ENCODE peak calls at places on chromosomes 1 and 21, in six cellular contexts. One of them, this sample, is unnamed.
A peak's percentile ranks its signal among the peaks of the same experiment; 100 is the strongest.

GRCh38 chr1:184785529-184785928 is 30.9 kb upstream of the EDEM3 start:
- DNase-seq in upper lobe of right lung: no peak
- DNase-seq in HTR-8/SVneo: no peak
- DNase-seq in stimulated activated CD8-positive, alpha-beta memory T cell treated with anti-CD3 and anti-CD28 coated beads, Interleukin-2, amount 100 ng/mL, for 48 hours: no peak
- DNase-seq in tibial nerve: no peak
- DNase-seq in pancreas: no peak
- DNase-seq in this sample: no peak

GRCh38 chr1:247431643-247432042 is 15.7 kb downstream of the NLRP3 start:
- DNase-seq in upper lobe of right lung: peak; percentile 17
- DNase-seq in HTR-8/SVneo: no peak
- DNase-seq in pancreas: no peak
- DNase-seq in stimulated activated CD8-positive, alpha-beta memory T cell treated with anti-CD3 and anti-CD28 coated beads, Interleukin-2, amount 100 ng/mL, for 48 hours: no peak
- DNase-seq in tibial nerve: no peak
- DNase-seq in this sample: no peak

GRCh38 chr1:17880429-17880828 is 125.3 kb downstream of the ACTL8 start:
- DNase-seq in upper lobe of right lung: peak; percentile 31
- DNase-seq in stimulated activated CD8-positive, alpha-beta memory T cell treated with anti-CD3 and anti-CD28 coated beads, Interleukin-2, amount 100 ng/mL, for 48 hours: no peak
- DNase-seq in pancreas: no peak
- DNase-seq in tibial nerve: no peak
- DNase-seq in HTR-8/SVneo: no peak
- DNase-seq in this sample: no peak

GRCh38 chr21:32094792-32095191 is 184.1 kb downstream of the MIS18A start:
- DNase-seq in HTR-8/SVneo: no peak
- DNase-seq in stimulated activated CD8-positive, alpha-beta memory T cell treated with anti-CD3 and anti-CD28 coated beads, Interleukin-2, amount 100 ng/mL, for 48 hours: no peak
- DNase-seq in upper lobe of right lung: no peak
- DNase-seq in tibial nerve: no peak
- DNase-seq in pancreas: no peak
- DNase-seq in this sample: no peak

GRCh38 chr1:231584117-231584516 is 42.5 kb upstream of the DISC1 start:
- DNase-seq in pancreas: no peak
- DNase-seq in upper lobe of right lung: no peak
- DNase-seq in tibial nerve: no peak
- DNase-seq in HTR-8/SVneo: peak; percentile 67
- DNase-seq in stimulated activated CD8-positive, alpha-beta memory T cell treated with anti-CD3 and anti-CD28 coated beads, Interleukin-2, amount 100 ng/mL, for 48 hours: no peak
- DNase-seq in this sample: no peak

GRCh38 chr1:44707112-44707881 is 23.7 kb downstream of the RNU5D-1 start:
- DNase-seq in HTR-8/SVneo: peak; percentile 60
- DNase-seq in stimulated activated CD8-positive, alpha-beta memory T cell treated with anti-CD3 and anti-CD28 coated beads, Interleukin-2, amount 100 ng/mL, for 48 hours: no peak
- DNase-seq in pancreas: no peak
- DNase-seq in tibial nerve: no peak
- DNase-seq in upper lobe of right lung: no peak
- DNase-seq in this sample: no peak

GRCh38 chr1:66333463-66334232 is 200.3 kb upstream of the SGIP1 start:
- DNase-seq in stimulated activated CD8-positive, alpha-beta memory T cell treated with anti-CD3 and anti-CD28 coated beads, Interleukin-2, amount 100 ng/mL, for 48 hours: no peak
- DNase-seq in tibial nerve: no peak
- DNase-seq in pancreas: no peak
- DNase-seq in HTR-8/SVneo: no peak
- DNase-seq in upper lobe of right lung: no peak
- DNase-seq in this sample: no peak

GRCh38 chr1:240701412-240701811 is 89.5 kb upstream of the GREM2 start:
- DNase-seq in pancreas: no peak
- DNase-seq in tibial nerve: no peak
- DNase-seq in stimulated activated CD8-positive, alpha-beta memory T cell treated with anti-CD3 and anti-CD28 coated beads, Interleukin-2, amount 100 ng/mL, for 48 hours: no peak
- DNase-seq in HTR-8/SVneo: peak; percentile 81
- DNase-seq in upper lobe of right lung: no peak
- DNase-seq in this sample: no peak

GRCh38 chr1:10829965-10830515 is 33.6 kb upstream of the CASZ1 start:
- DNase-seq in HTR-8/SVneo: no peak
- DNase-seq in pancreas: no peak
- DNase-seq in upper lobe of right lung: no peak
- DNase-seq in stimulated activated CD8-positive, alpha-beta memory T cell treated with anti-CD3 and anti-CD28 coated beads, Interleukin-2, amount 100 ng/mL, for 48 hours: no peak
- DNase-seq in tibial nerve: no peak
- DNase-seq in this sample: no peak

GRCh38 chr1:33387512-33388079 is 43.3 kb downstream of the PHC2 start:
- DNase-seq in pancreas: no peak
- DNase-seq in HTR-8/SVneo: no peak
- DNase-seq in upper lobe of right lung: no peak
- DNase-seq in tibial nerve: no peak
- DNase-seq in stimulated activated CD8-positive, alpha-beta memory T cell treated with anti-CD3 and anti-CD28 coated beads, Interleukin-2, amount 100 ng/mL, for 48 hours: no peak
- DNase-seq in this sample: no peak

GRCh38 chr1:23452011-23452411 is 27.5 kb upstream of the TCEA3 start:
- DNase-seq in upper lobe of right lung: peak; percentile 93
- DNase-seq in stimulated activated CD8-positive, alpha-beta memory T cell treated with anti-CD3 and anti-CD28 coated beads, Interleukin-2, amount 100 ng/mL, for 48 hours: no peak
- DNase-seq in pancreas: peak; percentile 83
- DNase-seq in HTR-8/SVneo: no peak
- DNase-seq in tibial nerve: no peak
- DNase-seq in this sample: no peak

GRCh38 chr1:201222125-201222524 is 31.5 kb downstream of the IGFN1 start:
- DNase-seq in pancreas: peak; percentile 27
- DNase-seq in tibial nerve: peak; percentile 1
- DNase-seq in upper lobe of right lung: no peak
- DNase-seq in HTR-8/SVneo: no peak
- DNase-seq in stimulated activated CD8-positive, alpha-beta memory T cell treated with anti-CD3 and anti-CD28 coated beads, Interleukin-2, amount 100 ng/mL, for 48 hours: no peak
- DNase-seq in this sample: no peak

GRCh38 chr21:45031231-45032191 is 42.9 kb upstream of the ADARB1 start:
- DNase-seq in tibial nerve: no peak
- DNase-seq in upper lobe of right lung: no peak
- DNase-seq in stimulated activated CD8-positive, alpha-beta memory T cell treated with anti-CD3 and anti-CD28 coated beads, Interleukin-2, amount 100 ng/mL, for 48 hours: no peak
- DNase-seq in HTR-8/SVneo: no peak
- DNase-seq in pancreas: peak; percentile 47
- DNase-seq in this sample: peak; percentile 49

GRCh38 chr1:208538078-208538477 is 293.9 kb upstream of the PLXNA2 start:
- DNase-seq in upper lobe of right lung: no peak
- DNase-seq in stimulated activated CD8-positive, alpha-beta memory T cell treated with anti-CD3 and anti-CD28 coated beads, Interleukin-2, amount 100 ng/mL, for 48 hours: no peak
- DNase-seq in HTR-8/SVneo: no peak
- DNase-seq in tibial nerve: no peak
- DNase-seq in pancreas: no peak
- DNase-seq in this sample: no peak